ENCODE peak calls at places on chromosome 1, in eight cellular contexts. K is globus pallidus, I is HEK293T, E is T-helper 2 cell, Y is lower lobe of right lung, L is NCI-H1105 treated with DMSO at 0.1 percent for 48 hours, V is Right ventricle myocardium superior, N is KG1. B is an unnamed sample.

GRCh38 chr1:244424649-244425334 is 26.9 kb downstream of the ADSS2 start:
- DNase-seq in K (no peak), I (no peak), E (no peak), Y (no peak), L (no peak), V (no peak), N (no peak), B (no peak)

GRCh38 chr1:218336353-218336752 is 8.8 kb upstream of the TGFB2 start:
- DNase-seq in K (no peak), I (no peak), E (no peak), Y (no peak), L (no peak), V (no peak), N (no peak), B (no peak)

GRCh38 chr1:35261412-35262120 is 6.9 kb upstream of the ZMYM4 start:
- DNase-seq in K (no peak), I (no peak), E (no peak), Y (no peak), L (no peak), V (no peak), N (no peak), B (no peak)

GRCh38 chr1:23613191-23614126 is 54.2 kb upstream of the ID3 start:
- DNase-seq in K (no peak), I (no peak), E (no peak), Y (no peak), L (no peak), V (no peak), N (no peak), B (no peak)

GRCh38 chr1:209029737-209030136 is 553.8 kb upstream of the CAMK1G start:
- DNase-seq in K (no peak), I (no peak), E (no peak), Y (no peak), L (no peak), V (no peak), N (no peak), B (no peak)

GRCh38 chr1:159827102-159827490 is 423 bp downstream of the SLAMF8 start:
- DNase-seq in K (no peak), I (no peak), E (no peak), Y (peak), L (no peak), V (no peak), N (no peak), B (no peak)

GRCh38 chr1:210232524-210233215 is at the start of gene SERTAD4:
- DNase-seq in K (peak), I (peak), E (no peak), Y (peak), L (peak), V (peak), N (no peak), B (peak)

GRCh38 chr1:155860939-155861496 is 1.7 kb downstream of the SYT11 start:
- DNase-seq in K (no peak), I (no peak), E (no peak), Y (no peak), L (peak), V (no peak), N (no peak), B (no peak)

GRCh38 chr1:209655832-209656231 is 3.6 kb upstream of the LAMB3 start:
- DNase-seq in K (no peak), I (no peak), E (no peak), Y (no peak), L (no peak), V (no peak), N (no peak), B (no peak)

GRCh38 chr1:47792786-47793185 is 204.4 kb downstream of the TRABD2B start:
- DNase-seq in K (no peak), I (no peak), E (no peak), Y (no peak), L (no peak), V (no peak), N (no peak), B (no peak)

GRCh38 chr1:81498370-81499184 is 302.2 kb upstream of the ADGRL2 start:
- DNase-seq in K (no peak), I (no peak), E (no peak), Y (no peak), L (peak), V (no peak), N (no peak), B (no peak)

GRCh38 chr1:23615423-23615822 is 56.1 kb upstream of the ID3 start:
- DNase-seq in K (no peak), I (no peak), E (no peak), Y (no peak), L (no peak), V (no peak), N (no peak), B (no peak)

GRCh38 chr1:204199579-204199978 is 3.3 kb upstream of the KISS1 start:
- DNase-seq in K (no peak), I (no peak), E (no peak), Y (no peak), L (no peak), V (peak), N (no peak), B (no peak)

GRCh38 chr1:84847253-84848247 is 45.5 kb downstream of the LPAR3 start:
- DNase-seq in K (peak), I (peak), E (no peak), Y (peak), L (peak), V (peak), N (no peak), B (peak)

GRCh38 chr1:58447047-58447446 is 99.5 kb downstream of the OMA1 start:
- DNase-seq in K (no peak), I (no peak), E (no peak), Y (no peak), L (no peak), V (no peak), N (no peak), B (no peak)

GRCh38 chr1:32900956-32901822 is at the start of gene TMEM54:
- DNase-seq in K (no peak), I (peak), E (no peak), Y (peak), L (no peak), V (peak), N (no peak), B (peak)

GRCh38 chr1:68453060-68453665 is 3.4 kb upstream of the RPE65 start:
- DNase-seq in K (no peak), I (no peak), E (no peak), Y (no peak), L (no peak), V (no peak), N (no peak), B (no peak)

GRCh38 chr1:169576241-169576933 is 9.9 kb downstream of the F5 start:
- DNase-seq in K (peak), I (no peak), E (no peak), Y (no peak), L (no peak), V (peak), N (no peak), B (peak)

GRCh38 chr1:209187589-209187988 is 395.9 kb upstream of the CAMK1G start:
- DNase-seq in K (no peak), I (no peak), E (no peak), Y (no peak), L (no peak), V (no peak), N (no peak), B (no peak)

GRCh38 chr1:194786027-194786426 is 1599.6 kb upstream of the B3GALT2 start:
- DNase-seq in K (no peak), I (no peak), E (no peak), Y (no peak), L (no peak), V (no peak), N (no peak), B (no peak)

GRCh38 chr1:21909286-21909759 is 27.8 kb downstream of the HSPG2 start:
- DNase-seq in K (no peak), I (no peak), E (no peak), Y (no peak), L (no peak), V (no peak), N (no peak), B (no peak)

GRCh38 chr1:176531896-176532892 is 69.2 kb downstream of the PAPPA2 start:
- DNase-seq in K (no peak), I (no peak), E (no peak), Y (no peak), L (no peak), V (no peak), N (no peak), B (no peak)

GRCh38 chr1:90707363-90707710 is 9.8 kb downstream of the BARHL2 start:
- DNase-seq in K (no peak), I (peak), E (no peak), Y (peak), L (no peak), V (no peak), N (peak), B (no peak)

GRCh38 chr1:160082487-160082886 is 1.1 kb downstream of the KCNJ9 start:
- DNase-seq in K (no peak), I (no peak), E (no peak), Y (no peak), L (no peak), V (no peak), N (no peak), B (no peak)

GRCh38 chr1:201214461-201214860 is 23.8 kb downstream of the IGFN1 start:
- DNase-seq in K (no peak), I (peak), E (no peak), Y (no peak), L (no peak), V (no peak), N (no peak), B (no peak)

GRCh38 chr1:23727362-23727811 is 15.9 kb upstream of the ELOA start:
- DNase-seq in K (no peak), I (no peak), E (no peak), Y (peak), L (no peak), V (peak), N (no peak), B (peak)

GRCh38 chr1:78760858-78761257 is 111.2 kb downstream of the IFI44 start:
- DNase-seq in K (no peak), I (no peak), E (no peak), Y (no peak), L (no peak), V (no peak), N (no peak), B (no peak)

GRCh38 chr1:223870617-223871574 is 25.1 kb upstream of the TP53BP2 start:
- DNase-seq in K (no peak), I (no peak), E (no peak), Y (peak), L (no peak), V (no peak), N (no peak), B (no peak)

GRCh38 chr1:54003249-54003646 is 14.7 kb downstream of the LDLRAD1 start:
- DNase-seq in K (no peak), I (no peak), E (no peak), Y (no peak), L (no peak), V (no peak), N (no peak), B (no peak)

GRCh38 chr1:185291647-185292046 is 25.4 kb downstream of the IVNS1ABP start:
- DNase-seq in K (no peak), I (no peak), E (no peak), Y (no peak), L (no peak), V (no peak), N (peak), B (no peak)

GRCh38 chr1:180116964-180117763 is 37.5 kb upstream of the QSOX1 start:
- DNase-seq in K (no peak), I (no peak), E (no peak), Y (no peak), L (no peak), V (no peak), N (no peak), B (peak)

GRCh38 chr1:234322979-234323378 is 50.3 kb upstream of the COA6 start:
- DNase-seq in K (no peak), I (peak), E (peak), Y (peak), L (no peak), V (peak), N (no peak), B (no peak)

GRCh38 chr1:20349561-20349960 is 58.9 kb downstream of the VWA5B1 start:
- DNase-seq in K (no peak), I (no peak), E (no peak), Y (no peak), L (no peak), V (no peak), N (no peak), B (no peak)

GRCh38 chr1:108117908-108118902 is 81.9 kb downstream of the SLC25A24 start:
- DNase-seq in K (no peak), I (no peak), E (no peak), Y (no peak), L (no peak), V (no peak), N (no peak), B (no peak)

GRCh38 chr1:40386311-40386778 is 12.8 kb downstream of the SMAP2 start:
- DNase-seq in K (no peak), I (no peak), E (no peak), Y (no peak), L (no peak), V (no peak), N (no peak), B (no peak)

GRCh38 chr1:25079048-25079447 is 149.0 kb upstream of the RUNX3 start:
- DNase-seq in K (no peak), I (no peak), E (no peak), Y (no peak), L (no peak), V (no peak), N (no peak), B (no peak)

GRCh38 chr1:67773462-67773861 is 59.8 kb downstream of the GNG12 start:
- DNase-seq in K (no peak), I (no peak), E (no peak), Y (no peak), L (no peak), V (no peak), N (no peak), B (no peak)

B was measured in left ventricle myocardium inferior.